ENCODE peak calls at places on chromosomes 5 and 9, in six cellular contexts. W is H9, T is neuronal stem cell, A is trophoblast cell, C is mesenchymal stem cell, K is H1. M is an unnamed sample.

GRCh38 chr5:78544531-78545200 is 103.9 kb downstream of the LHFPL2 start:
- DNase-seq in T (no peak), A (no peak), C (peak; percentile 90), K (no peak), W (no peak), M (peak; percentile 85)

GRCh38 chr5:62093981-62094380 is 212.0 kb upstream of the KIF2A start:
- DNase-seq in T (peak; percentile 18), C (peak; percentile 15), A (no peak), K (no peak), W (no peak), M (peak; percentile 7)

GRCh38 chr9:88387733-88388202 is 476 bp upstream of the SPIN1 start:
- DNase-seq in C (peak; percentile 75), A (peak; percentile 59), K (no peak), T (no peak), W (no peak), M (peak; percentile 52)

GRCh38 chr5:39024005-39024404 is 50.2 kb downstream of the RICTOR start:
- DNase-seq in K (no peak), A (no peak), T (no peak), W (peak; percentile 33), C (peak; percentile 44), M (no peak)

GRCh38 chr5:119743927-119744326 is 114.6 kb downstream of the FAM170A start:
- DNase-seq in A (peak; percentile 45), K (no peak), W (peak; percentile 50), C (peak; percentile 24), T (peak; percentile 51), M (peak; percentile 4)

GRCh38 chr5:35457912-35458823 is 159.5 kb upstream of the SPEF2 start:
- DNase-seq in A (no peak), W (no peak), C (no peak), K (no peak), T (no peak), M (no peak)

GRCh38 chr5:1565737-1566734 is 42.3 kb upstream of the LPCAT1 start:
- DNase-seq in K (no peak), T (no peak), W (no peak), A (no peak), C (no peak), M (no peak)

GRCh38 chr5:64811050-64811640 is 42.4 kb downstream of the CWC27 start:
- DNase-seq in W (no peak), A (peak; percentile 1), K (no peak), T (peak; percentile 27), C (peak; percentile 71), M (peak; percentile 81)

GRCh38 chr9:115162946-115163345 is 45.0 kb upstream of the TNC start:
- DNase-seq in C (peak; percentile 69), K (no peak), W (no peak), T (no peak), A (no peak), M (no peak)

GRCh38 chr5:40600383-40600782 is 79.3 kb upstream of the PTGER4 start:
- DNase-seq in W (no peak), K (no peak), T (no peak), A (no peak), C (no peak), M (no peak)

GRCh38 chr5:88897748-88898147 is 14.8 kb upstream of the MEF2C start:
- DNase-seq in A (no peak), K (no peak), C (no peak), W (peak; percentile 75), T (no peak), M (no peak)

GRCh38 chr5:16936150-16937022 is at the start of gene MYO10:
- DNase-seq in T (peak; percentile 93), W (peak; percentile 93), C (peak; percentile 78), K (peak; percentile 94), A (peak; percentile 87), M (peak; percentile 80)

GRCh38 chr5:158898185-158899177 is 201.2 kb downstream of the EBF1 start:
- DNase-seq in C (no peak), W (no peak), K (no peak), A (no peak), T (no peak), M (no peak)

GRCh38 chr5:11815481-11815880 is 88.8 kb downstream of the CTNND2 start:
- DNase-seq in T (no peak), K (no peak), W (no peak), A (no peak), C (no peak), M (no peak)

GRCh38 chr5:178788381-178789085 is 58.1 kb upstream of the ZNF354A start:
- DNase-seq in A (no peak), C (no peak), T (no peak), W (peak; percentile 63), K (no peak), M (no peak)

GRCh38 chr5:172194985-172195774 is 1.2 kb downstream of the EFCAB9 start:
- DNase-seq in A (no peak), C (no peak), T (no peak), K (no peak), W (no peak), M (no peak)

GRCh38 chr5:10701567-10702039 is 59.4 kb downstream of the DAP start:
- DNase-seq in T (peak; percentile 24), K (peak; percentile 73), C (peak; percentile 67), W (no peak), A (no peak), M (peak; percentile 71)

GRCh38 chr9:72038408-72038807 is 22.0 kb downstream of the C9orf57 start:
- DNase-seq in A (no peak), W (no peak), K (no peak), T (no peak), C (no peak), M (no peak)

GRCh38 chr5:152932631-152933030 is 527.6 kb upstream of the NMUR2 start:
- DNase-seq in A (no peak), K (no peak), T (no peak), W (no peak), C (no peak), M (no peak)

GRCh38 chr5:35672995-35673394 is 55.3 kb downstream of the SPEF2 start:
- DNase-seq in W (peak; percentile 34), K (no peak), C (peak; percentile 49), T (no peak), A (no peak), M (no peak)

GRCh38 chr9:135944444-135945252 is 16.5 kb downstream of the UBAC1 start:
- DNase-seq in W (no peak), T (no peak), K (no peak), C (no peak), A (no peak), M (no peak)

GRCh38 chr9:116596646-116597045 is 90.5 kb upstream of the TRIM32 start:
- DNase-seq in K (no peak), W (no peak), A (no peak), T (no peak), C (no peak), M (no peak)

GRCh38 chr9:8860925-8861324 is 1061.3 kb upstream of the DMAC1 start:
- DNase-seq in K (no peak), C (peak; percentile 18), T (no peak), A (no peak), W (no peak), M (peak; percentile 9)

GRCh38 chr5:170353011-170353890 is 35.9 kb downstream of the KCNMB1 start:
- DNase-seq in A (no peak), K (peak; percentile 56), W (peak; percentile 62), T (no peak), C (peak; percentile 22), M (no peak)

GRCh38 chr5:154779105-154779504 is 23.9 kb downstream of the LARP1 start:
- DNase-seq in T (no peak), W (no peak), C (peak; percentile 81), A (peak; percentile 41), K (no peak), M (peak; percentile 93)

GRCh38 chr5:180624630-180625029 is 24.8 kb downstream of the FLT4 start:
- DNase-seq in W (no peak), C (no peak), A (no peak), K (no peak), T (no peak), M (no peak)

GRCh38 chr9:133122935-133123611 is 2.0 kb upstream of the RALGDS start:
- DNase-seq in A (no peak), T (no peak), C (peak; percentile 88), K (no peak), W (no peak), M (peak; percentile 45)

GRCh38 chr9:24897826-24898225 is 352.1 kb upstream of the IZUMO3 start:
- DNase-seq in K (no peak), A (no peak), W (no peak), T (no peak), C (no peak), M (no peak)
- H4K91ac ChIP-seq in K (no peak overlapping the region), A (no peak overlapping the region), W (no peak overlapping the region), T (no peak overlapping the region), C (no peak overlapping the region), M (no peak overlapping the region)

DNA sequence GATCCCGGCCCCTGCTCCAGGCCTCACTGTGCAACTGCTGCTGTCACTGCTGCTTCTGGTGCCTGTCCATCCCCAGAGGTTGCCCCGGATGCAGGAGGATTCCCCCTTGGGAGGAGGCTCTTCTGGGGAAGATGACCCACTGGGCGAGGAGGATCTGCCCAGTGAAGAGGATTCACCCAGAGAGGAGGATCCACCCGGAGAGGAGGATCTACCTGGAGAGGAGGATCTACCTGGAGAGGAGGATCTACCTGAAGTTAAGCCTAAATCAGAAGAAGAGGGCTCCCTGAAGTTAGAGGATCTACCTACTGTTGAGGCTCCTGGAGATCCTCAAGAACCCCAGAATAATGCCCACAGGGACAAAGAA is 252 bp downstream of the CA9 start:
- DNase-seq in W (no peak), C (no peak), K (no peak), A (no peak), T (no peak), M (no peak)
- H4K91ac ChIP-seq in W (no peak overlapping the region), C (no peak overlapping the region), K (no peak overlapping the region), A (no peak overlapping the region), T (no peak overlapping the region), M (peak overlapping the region; percentile 70)

GRCh38 chr5:15538516-15538915 is 38.5 kb downstream of the FBXL7 start:
- DNase-seq in C (no peak), T (no peak), K (no peak), W (no peak), A (no peak), M (no peak)

GRCh38 chr5:15547440-15547839 is 47.5 kb downstream of the FBXL7 start:
- DNase-seq in C (no peak), K (no peak), A (no peak), W (no peak), T (no peak), M (no peak)

GRCh38 chr5:15545082-15545481 is 45.1 kb downstream of the FBXL7 start:
- DNase-seq in K (no peak), W (no peak), T (no peak), C (no peak), A (no peak), M (no peak)

GRCh38 chr5:15539951-15540350 is 40.0 kb downstream of the FBXL7 start:
- DNase-seq in K (no peak), W (no peak), C (no peak), A (no peak), T (no peak), M (peak; percentile 16)

DNA sequence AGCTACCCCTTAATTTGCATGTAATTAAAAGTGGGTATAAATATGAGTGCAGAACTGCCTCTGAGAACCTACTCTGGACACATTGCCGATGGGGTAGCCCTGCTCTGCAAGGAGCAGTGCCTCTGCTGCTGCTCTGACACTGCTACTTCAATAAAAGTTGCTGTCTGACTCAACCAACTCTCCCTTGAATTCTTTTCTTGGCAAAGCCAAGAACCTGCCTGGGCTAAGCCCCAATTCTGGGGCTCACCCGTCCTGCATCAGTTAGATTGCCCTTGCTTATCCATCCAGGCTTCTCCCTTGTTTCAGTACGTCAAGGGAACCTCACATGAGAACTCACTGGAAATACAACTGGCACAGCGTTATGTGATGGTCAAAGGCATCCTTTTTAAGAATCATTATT is 44.1 kb downstream of the FBXL7 start:
- DNase-seq in T (no peak), K (no peak), A (no peak), W (no peak), C (no peak), M (no peak)
- H4K91ac ChIP-seq in T (no peak overlapping the region), K (no peak overlapping the region), A (no peak overlapping the region), W (no peak overlapping the region), C (no peak overlapping the region), M (no peak overlapping the region)

GRCh38 chr5:126819253-126819652 is 42.3 kb downstream of the LMNB1 start:
- DNase-seq in K (no peak), W (no peak), T (no peak), A (no peak), C (no peak), M (no peak)
- H4K91ac ChIP-seq in K (no peak overlapping the region), W (no peak overlapping the region), T (no peak overlapping the region), A (no peak overlapping the region), C (no peak overlapping the region), M (no peak overlapping the region)

M was measured in IMR-90.